ENCODE peak calls at places on chromosomes 16 and 17, in ten cellular contexts. One of them, this sample, is unnamed. For H3K9me3 and H3K4me1, the result is how much of the 10 kb centered on the place peaks cover.

GRCh38 chr17:76922967-76923366 is 54.8 kb downstream of the MGAT5B start:
- DNase-seq in left lung: peak
- DNase-seq in small intestine: no peak
- DNase-seq in heart right ventricle: no peak
- DNase-seq in mammary epithelial cell: no peak
- DNase-seq in stomach: no peak
- DNase-seq in hepatocyte: no peak
- DNase-seq in astrocyte: no peak
- DNase-seq in prostate gland: no peak
- DNase-seq in GM23248: no peak
- DNase-seq in this sample: no peak

GRCh38 chr16:71855937-71856662 is 10.3 kb downstream of the ATXN1L start:
- DNase-seq in stomach: no peak
- DNase-seq in small intestine: no peak
- DNase-seq in hepatocyte: no peak
- DNase-seq in prostate gland: no peak
- DNase-seq in astrocyte: no peak
- DNase-seq in heart right ventricle: no peak
- DNase-seq in GM23248: no peak
- DNase-seq in left lung: no peak
- DNase-seq in mammary epithelial cell: no peak
- DNase-seq in this sample: no peak

GRCh38 chr16:87584271-87584670 is 18.0 kb upstream of the JPH3 start:
- DNase-seq in left lung: peak
- DNase-seq in prostate gland: no peak
- DNase-seq in hepatocyte: no peak
- DNase-seq in small intestine: no peak
- DNase-seq in GM23248: peak
- DNase-seq in stomach: no peak
- DNase-seq in mammary epithelial cell: no peak
- DNase-seq in heart right ventricle: no peak
- DNase-seq in astrocyte: peak
- DNase-seq in this sample: no peak

GRCh38 chr17:38554430-38555350 is 51.1 kb downstream of the SRCIN1 start:
- DNase-seq in hepatocyte: no peak
- DNase-seq in astrocyte: peak
- DNase-seq in GM23248: peak
- DNase-seq in small intestine: no peak
- DNase-seq in left lung: no peak
- DNase-seq in heart right ventricle: no peak
- DNase-seq in stomach: no peak
- DNase-seq in mammary epithelial cell: peak
- DNase-seq in prostate gland: no peak
- DNase-seq in this sample: no peak

GRCh38 chr17:70499067-70499786 is 329.9 kb downstream of the KCNJ2 start:
- DNase-seq in astrocyte: no peak
- DNase-seq in left lung: no peak
- DNase-seq in prostate gland: no peak
- DNase-seq in GM23248: no peak
- DNase-seq in stomach: no peak
- DNase-seq in heart right ventricle: no peak
- DNase-seq in small intestine: no peak
- DNase-seq in hepatocyte: no peak
- DNase-seq in mammary epithelial cell: no peak
- DNase-seq in this sample: no peak

GRCh38 chr17:33163827-33164555 is 129.1 kb downstream of the ASIC2 start:
- DNase-seq in stomach: no peak
- DNase-seq in mammary epithelial cell: peak
- DNase-seq in small intestine: no peak
- DNase-seq in heart right ventricle: peak
- DNase-seq in astrocyte: peak
- DNase-seq in prostate gland: no peak
- DNase-seq in GM23248: peak
- DNase-seq in hepatocyte: no peak
- DNase-seq in left lung: no peak
- DNase-seq in this sample: no peak

GRCh38 chr17:41421116-41421515 is 3.3 kb downstream of the KRT37 start:
- DNase-seq in GM23248: peak
- DNase-seq in heart right ventricle: no peak
- DNase-seq in mammary epithelial cell: peak
- DNase-seq in astrocyte: peak
- DNase-seq in left lung: no peak
- DNase-seq in hepatocyte: peak
- DNase-seq in prostate gland: peak
- DNase-seq in stomach: no peak
- DNase-seq in small intestine: no peak
- DNase-seq in this sample: no peak

GRCh38 chr16:89779231-89779912 is 37.1 kb downstream of the FANCA start:
- DNase-seq in small intestine: no peak
- DNase-seq in hepatocyte: no peak
- DNase-seq in mammary epithelial cell: no peak
- DNase-seq in GM23248: no peak
- DNase-seq in left lung: no peak
- DNase-seq in astrocyte: no peak
- DNase-seq in heart right ventricle: no peak
- DNase-seq in prostate gland: no peak
- DNase-seq in stomach: no peak
- DNase-seq in this sample: no peak

GRCh38 chr16:4404967-4405696 is 11.3 kb downstream of the CORO7 start:
- DNase-seq in heart right ventricle: no peak
- DNase-seq in small intestine: no peak
- DNase-seq in GM23248: no peak
- DNase-seq in astrocyte: no peak
- DNase-seq in stomach: no peak
- DNase-seq in left lung: no peak
- DNase-seq in mammary epithelial cell: no peak
- DNase-seq in prostate gland: no peak
- DNase-seq in hepatocyte: no peak
- DNase-seq in this sample: no peak

GRCh38 chr16:30786115-30786935 is 680 bp downstream of the ZNF629 start:
- DNase-seq in astrocyte: peak
- DNase-seq in stomach: peak
- DNase-seq in GM23248: peak
- DNase-seq in hepatocyte: peak
- DNase-seq in prostate gland: no peak
- DNase-seq in heart right ventricle: no peak
- DNase-seq in left lung: peak
- DNase-seq in mammary epithelial cell: peak
- DNase-seq in small intestine: peak
- DNase-seq in this sample: no peak

GRCh38 chr16:7992616-7993015 is 597.7 kb downstream of the TMEM114 start:
- DNase-seq in left lung: no peak
- DNase-seq in hepatocyte: no peak
- DNase-seq in astrocyte: no peak
- DNase-seq in GM23248: no peak
- DNase-seq in heart right ventricle: no peak
- DNase-seq in mammary epithelial cell: no peak
- DNase-seq in stomach: no peak
- DNase-seq in prostate gland: no peak
- DNase-seq in small intestine: no peak
- DNase-seq in this sample: no peak

GRCh38 chr16:20383106-20384029 is 21.2 kb downstream of the PDILT start:
- DNase-seq in hepatocyte: peak
- DNase-seq in heart right ventricle: peak
- DNase-seq in left lung: no peak
- DNase-seq in small intestine: peak
- DNase-seq in prostate gland: peak
- DNase-seq in mammary epithelial cell: peak
- DNase-seq in GM23248: peak
- DNase-seq in astrocyte: peak
- DNase-seq in stomach: peak
- DNase-seq in this sample: no peak

GRCh38 chr16:68802190-68802589 is 41.1 kb upstream of the TANGO6 start:
- DNase-seq in stomach: no peak
- DNase-seq in mammary epithelial cell: peak
- DNase-seq in heart right ventricle: no peak
- DNase-seq in left lung: no peak
- DNase-seq in hepatocyte: peak
- DNase-seq in astrocyte: peak
- DNase-seq in small intestine: peak
- DNase-seq in prostate gland: no peak
- DNase-seq in GM23248: peak
- DNase-seq in this sample: no peak

GRCh38 chr17:5182597-5183409 is 8.9 kb downstream of the ZNF594 start:
- DNase-seq in GM23248: no peak
- DNase-seq in hepatocyte: no peak
- DNase-seq in prostate gland: no peak
- DNase-seq in small intestine: no peak
- DNase-seq in mammary epithelial cell: no peak
- DNase-seq in heart right ventricle: no peak
- DNase-seq in astrocyte: no peak
- DNase-seq in stomach: no peak
- DNase-seq in left lung: no peak
- DNase-seq in this sample: no peak
- H3K9me3 ChIP-seq in GM23248: under half
- H3K9me3 ChIP-seq in hepatocyte: half or more
- H3K9me3 ChIP-seq in prostate gland: under half
- H3K9me3 ChIP-seq in small intestine: under half
- H3K9me3 ChIP-seq in mammary epithelial cell: half or more
- H3K9me3 ChIP-seq in heart right ventricle: half or more
- H3K9me3 ChIP-seq in astrocyte: half or more
- H3K9me3 ChIP-seq in stomach: half or more
- H3K9me3 ChIP-seq in left lung: under half
- H3K9me3 ChIP-seq in this sample: under half

DNA sequence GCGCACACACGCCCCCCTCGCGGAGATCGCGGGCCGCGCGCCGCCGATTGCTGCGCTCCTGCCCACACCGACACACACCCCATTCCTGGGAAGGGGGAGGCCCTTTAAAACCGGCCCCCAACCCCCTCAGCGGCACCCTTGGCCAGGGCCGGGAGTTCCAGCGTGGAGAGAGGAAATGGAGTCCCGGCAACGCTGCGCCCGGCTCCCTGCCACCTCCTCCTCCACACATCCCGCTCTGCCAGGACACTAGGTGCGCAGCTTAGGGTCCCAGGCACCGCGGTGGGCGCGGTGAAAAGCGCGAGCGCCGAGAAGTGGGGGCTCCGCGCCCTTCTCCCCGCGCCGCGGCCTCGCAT is 397 bp downstream of the CDC42EP4 start:
- DNase-seq in heart right ventricle: peak
- DNase-seq in prostate gland: no peak
- DNase-seq in astrocyte: no peak
- DNase-seq in left lung: peak
- DNase-seq in mammary epithelial cell: no peak
- DNase-seq in stomach: no peak
- DNase-seq in hepatocyte: no peak
- DNase-seq in GM23248: no peak
- DNase-seq in small intestine: no peak
- DNase-seq in this sample: peak
- H3K4me1 ChIP-seq in heart right ventricle: under half
- H3K4me1 ChIP-seq in prostate gland: under half
- H3K4me1 ChIP-seq in astrocyte: under half
- H3K4me1 ChIP-seq in left lung: under half
- H3K4me1 ChIP-seq in mammary epithelial cell: under half
- H3K4me1 ChIP-seq in stomach: under half
- H3K4me1 ChIP-seq in hepatocyte: under half
- H3K4me1 ChIP-seq in GM23248: under half
- H3K4me1 ChIP-seq in small intestine: under half
- H3K4me1 ChIP-seq in this sample: under half

GRCh38 chr17:27079660-27080059 is 214.3 kb upstream of the WSB1 start:
- DNase-seq in prostate gland: no peak
- DNase-seq in mammary epithelial cell: no peak
- DNase-seq in hepatocyte: no peak
- DNase-seq in heart right ventricle: no peak
- DNase-seq in stomach: no peak
- DNase-seq in left lung: no peak
- DNase-seq in GM23248: no peak
- DNase-seq in astrocyte: no peak
- DNase-seq in small intestine: no peak
- DNase-seq in this sample: no peak

GRCh38 chr17:27072885-27073284 is 221.0 kb upstream of the WSB1 start:
- DNase-seq in left lung: no peak
- DNase-seq in mammary epithelial cell: no peak
- DNase-seq in GM23248: no peak
- DNase-seq in heart right ventricle: no peak
- DNase-seq in astrocyte: no peak
- DNase-seq in hepatocyte: no peak
- DNase-seq in small intestine: no peak
- DNase-seq in stomach: no peak
- DNase-seq in prostate gland: no peak
- DNase-seq in this sample: no peak

GRCh38 chr17:27078296-27078695 is 215.6 kb upstream of the WSB1 start:
- DNase-seq in astrocyte: no peak
- DNase-seq in heart right ventricle: no peak
- DNase-seq in GM23248: no peak
- DNase-seq in mammary epithelial cell: no peak
- DNase-seq in small intestine: no peak
- DNase-seq in stomach: no peak
- DNase-seq in hepatocyte: no peak
- DNase-seq in prostate gland: no peak
- DNase-seq in left lung: no peak
- DNase-seq in this sample: no peak

GRCh38 chr17:27081002-27081638 is 212.8 kb upstream of the WSB1 start:
- DNase-seq in hepatocyte: no peak
- DNase-seq in stomach: no peak
- DNase-seq in left lung: no peak
- DNase-seq in prostate gland: no peak
- DNase-seq in astrocyte: no peak
- DNase-seq in mammary epithelial cell: no peak
- DNase-seq in small intestine: no peak
- DNase-seq in GM23248: no peak
- DNase-seq in heart right ventricle: no peak
- DNase-seq in this sample: no peak

GRCh38 chr17:27076814-27077213 is 217.1 kb upstream of the WSB1 start:
- DNase-seq in mammary epithelial cell: no peak
- DNase-seq in hepatocyte: no peak
- DNase-seq in left lung: no peak
- DNase-seq in stomach: no peak
- DNase-seq in heart right ventricle: no peak
- DNase-seq in small intestine: no peak
- DNase-seq in GM23248: peak
- DNase-seq in prostate gland: no peak
- DNase-seq in astrocyte: no peak
- DNase-seq in this sample: no peak
- H3K9me3 ChIP-seq in mammary epithelial cell: under half
- H3K9me3 ChIP-seq in hepatocyte: under half
- H3K9me3 ChIP-seq in left lung: under half
- H3K9me3 ChIP-seq in stomach: under half
- H3K9me3 ChIP-seq in heart right ventricle: under half
- H3K9me3 ChIP-seq in small intestine: under half
- H3K9me3 ChIP-seq in GM23248: under half
- H3K9me3 ChIP-seq in prostate gland: under half
- H3K9me3 ChIP-seq in astrocyte: under half
- H3K9me3 ChIP-seq in this sample: under half

DNA sequence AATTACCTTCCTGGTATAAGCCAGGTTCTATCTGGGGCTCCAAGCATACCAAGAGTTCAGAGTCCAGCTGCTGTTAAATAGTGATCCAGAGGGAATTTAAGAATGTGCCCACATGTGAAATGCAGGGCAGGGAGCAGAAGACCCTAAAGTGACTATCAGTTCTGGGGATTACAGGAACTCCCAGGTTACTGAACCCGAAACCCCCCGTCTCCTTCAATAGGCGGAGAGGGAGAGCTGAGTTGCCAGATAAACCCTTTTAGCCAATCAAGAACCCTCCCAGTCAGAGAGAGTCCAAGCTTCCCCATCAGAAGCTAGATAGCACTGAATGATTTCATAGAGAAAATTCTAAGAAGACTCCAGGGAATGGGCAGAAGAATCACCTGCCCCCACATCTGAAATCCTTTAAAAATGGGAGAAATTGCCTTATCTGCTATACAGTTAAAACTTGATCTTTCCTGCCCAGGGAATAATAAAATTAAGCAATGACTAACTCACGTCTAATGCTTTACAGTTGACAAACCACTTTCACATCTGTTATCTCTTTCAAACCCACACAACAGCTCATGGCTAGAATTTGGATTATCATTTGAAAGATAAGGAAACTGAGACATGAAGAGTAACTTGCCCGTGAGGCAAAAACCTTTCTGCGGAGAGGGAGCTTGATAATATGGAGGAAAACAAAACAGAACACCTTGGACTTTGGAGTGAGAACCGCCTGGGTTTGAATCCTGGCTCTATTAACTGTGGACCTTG is 10.2 kb downstream of the NOG start:
- DNase-seq in stomach: no peak
- DNase-seq in astrocyte: peak
- DNase-seq in heart right ventricle: no peak
- DNase-seq in GM23248: no peak
- DNase-seq in small intestine: peak
- DNase-seq in prostate gland: no peak
- DNase-seq in hepatocyte: no peak
- DNase-seq in mammary epithelial cell: no peak
- DNase-seq in left lung: no peak
- DNase-seq in this sample: no peak
- H3K4me1 ChIP-seq in stomach: under half
- H3K4me1 ChIP-seq in astrocyte: under half
- H3K4me1 ChIP-seq in heart right ventricle: under half
- H3K4me1 ChIP-seq in GM23248: under half
- H3K4me1 ChIP-seq in small intestine: under half
- H3K4me1 ChIP-seq in prostate gland: under half
- H3K4me1 ChIP-seq in hepatocyte: under half
- H3K4me1 ChIP-seq in mammary epithelial cell: under half
- H3K4me1 ChIP-seq in left lung: under half
- H3K4me1 ChIP-seq in this sample: under half